ENCODE peak calls at places on chromosomes 2 and 18, in four cellular contexts. N, Z, V and L are unnamed samples.
A peak's percentile ranks its signal among the peaks of the same experiment; 100 is the strongest.

GRCh38 chr2:47230418-47230817 is 75.3 kb upstream of the STPG4 start:
- DNase-seq in N (no peak), Z (no peak), V (no peak), L (no peak)

GRCh38 chr2:226002438-226002837 is 602.9 kb downstream of the NYAP2 start:
- DNase-seq in N (no peak), Z (no peak), V (peak; percentile 58), L (no peak)

GRCh38 chr2:182581196-182581935 is 134.7 kb upstream of the DNAJC10 start:
- DNase-seq in N (no peak), Z (no peak), V (no peak), L (no peak)

GRCh38 chr2:84939426-84940087 is 31.4 kb upstream of the KCMF1 start:
- DNase-seq in N (no peak), Z (no peak), V (no peak), L (no peak)

GRCh38 chr18:22505136-22505535 is 87.4 kb upstream of the CTAGE1 start:
- DNase-seq in N (no peak), Z (no peak), V (no peak), L (peak; percentile 73)

GRCh38 chr2:234005126-234005525 is 45.4 kb upstream of the SPP2 start:
- DNase-seq in N (no peak), Z (no peak), V (no peak), L (no peak)

GRCh38 chr18:59382388-59382787 is 23.3 kb upstream of the LMAN1 start:
- DNase-seq in N (no peak), Z (no peak), V (no peak), L (no peak)

GRCh38 chr18:11047817-11048216 is 101.6 kb downstream of the PIEZO2 start:
- DNase-seq in N (no peak), Z (no peak), V (no peak), L (no peak)

GRCh38 chr2:135913726-135914365 is 37.6 kb upstream of the MCM6 start:
- DNase-seq in N (no peak), Z (peak; percentile 27), V (peak; percentile 40), L (peak; percentile 59)

GRCh38 chr2:68931799-68932198 is 20.9 kb downstream of the GKN2 start:
- DNase-seq in N (no peak), Z (no peak), V (no peak), L (no peak)

GRCh38 chr18:13878858-13879257 is 36.5 kb downstream of the MC2R start:
- DNase-seq in N (no peak), Z (no peak), V (no peak), L (no peak)

GRCh38 chr18:44079602-44080001 is 601.1 kb upstream of the SETBP1 start:
- DNase-seq in N (no peak), Z (no peak), V (peak; percentile 4), L (peak; percentile 57)

GRCh38 chr18:27845897-27846296 is 331.0 kb downstream of the CDH2 start:
- DNase-seq in N (no peak), Z (no peak), V (no peak), L (no peak)

GRCh38 chr2:239934571-239935171 is 90.5 kb downstream of the NDUFA10 start:
- DNase-seq in N (peak; percentile 25), Z (peak; percentile 55), V (peak; percentile 74), L (peak; percentile 40)

GRCh38 chr18:5890261-5890605 is 5.1 kb downstream of the TMEM200C start:
- DNase-seq in N (no peak), Z (no peak), V (peak; percentile 5), L (no peak)
- TF ChIP-seq EZH2 in N (no peak), Z (no peak), V (peak; percentile 14), L (no peak)

GRCh38 chr2:200756618-200757321 is 54.9 kb upstream of the BZW1 start:
- DNase-seq in N (no peak), Z (no peak), V (peak; percentile 95), L (peak; percentile 28)
- TF ChIP-seq POLR2A in N (no peak), Z (no peak), V (peak; percentile 50), L (no peak)

GRCh38 chr2:160920791-160921303 is 239.4 kb upstream of the TANK start:
- DNase-seq in N (no peak), Z (no peak), V (no peak), L (peak; percentile 44)

GRCh38 chr2:160920061-160920460 is 240.2 kb upstream of the TANK start:
- DNase-seq in N (no peak), Z (no peak), V (no peak), L (no peak)

GRCh38 chr2:160921401-160921964 is 238.7 kb upstream of the TANK start:
- DNase-seq in N (no peak), Z (no peak), V (no peak), L (no peak)

GRCh38 chr2:160917850-160918249 is 242.4 kb upstream of the TANK start:
- DNase-seq in N (no peak), Z (no peak), V (no peak), L (no peak)

DNA sequence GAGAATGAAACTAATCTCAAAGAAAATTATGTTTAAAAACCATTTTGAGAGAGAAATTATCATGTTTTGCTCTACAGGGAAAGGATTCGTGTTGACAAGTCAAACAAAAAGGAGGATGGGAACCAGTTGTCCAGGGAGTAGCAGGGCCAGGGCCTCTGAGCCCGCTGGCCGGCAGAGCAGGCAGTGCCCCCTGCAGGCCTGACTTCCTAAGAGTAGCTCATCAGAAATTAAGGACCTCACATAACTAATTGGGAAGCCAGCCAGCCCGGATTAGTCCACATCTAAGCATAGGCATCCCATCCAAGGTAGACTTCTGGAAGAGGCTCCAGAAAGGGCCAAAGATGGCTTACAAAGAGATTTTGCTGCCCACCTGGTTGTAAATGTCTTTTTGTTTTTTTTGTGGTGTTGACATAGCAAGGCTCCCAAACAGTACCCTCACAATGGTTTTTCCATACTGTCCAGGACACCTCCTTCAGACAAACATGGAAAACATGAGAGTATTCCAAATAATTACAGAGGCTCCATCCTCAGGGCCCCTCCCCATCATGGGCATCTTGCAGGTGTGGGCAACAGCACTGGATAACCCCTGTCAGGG is 241.2 kb upstream of the TANK start:
- DNase-seq in N (peak; percentile 58), Z (no peak), V (peak; percentile 37), L (peak; percentile 68)
- TF ChIP-seq JUN in N (no peak), Z (no peak), V (no peak), L (no peak)

DNA sequence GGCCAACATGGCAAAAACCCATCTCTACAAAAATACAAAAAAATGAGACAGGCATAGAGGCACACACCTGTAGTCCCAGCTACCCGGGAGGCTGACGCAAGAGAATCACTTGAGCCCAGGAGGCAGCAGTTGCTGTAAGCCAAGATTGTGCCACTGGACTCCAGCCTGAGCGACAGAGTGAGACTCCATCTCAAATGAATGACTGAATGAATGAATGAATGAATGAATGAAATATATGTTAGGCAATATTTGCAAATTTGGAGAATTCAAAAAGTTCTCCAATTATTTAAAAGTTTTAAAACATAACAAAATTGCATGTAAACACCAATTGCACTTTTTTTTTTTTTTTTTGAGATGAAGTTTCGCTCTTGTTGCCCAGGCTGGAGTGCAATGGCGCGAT is 61.7 kb downstream of the STRN start:
- DNase-seq in N (no peak), Z (no peak), V (no peak), L (no peak)
- TF ChIP-seq EZH2 in N (no peak), Z (no peak), V (no peak), L (no peak)

DNA sequence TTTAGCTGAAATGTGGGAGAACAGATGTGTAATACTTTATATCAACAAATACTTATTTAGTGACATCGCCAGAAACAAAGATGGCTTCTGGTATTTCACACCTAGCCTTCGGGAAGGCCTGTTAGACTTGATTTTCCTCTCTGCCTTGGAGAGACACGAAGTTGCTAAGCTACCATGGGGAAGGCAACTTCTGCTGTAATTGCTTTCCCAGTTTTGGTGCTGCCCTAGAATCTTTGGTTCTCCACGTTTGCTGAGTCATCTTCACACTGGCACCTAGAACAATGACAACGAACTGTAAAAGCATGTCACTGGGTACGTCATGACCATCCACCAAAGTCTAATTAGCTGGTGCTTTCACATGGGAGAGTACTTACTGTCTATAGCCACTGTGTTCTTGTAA is 58.7 kb upstream of the ACTR3 start:
- DNase-seq in N (no peak), Z (no peak), V (no peak), L (no peak)
- TF ChIP-seq POLR2A in N (no peak), Z (no peak), V (no peak), L (no peak)

DNA sequence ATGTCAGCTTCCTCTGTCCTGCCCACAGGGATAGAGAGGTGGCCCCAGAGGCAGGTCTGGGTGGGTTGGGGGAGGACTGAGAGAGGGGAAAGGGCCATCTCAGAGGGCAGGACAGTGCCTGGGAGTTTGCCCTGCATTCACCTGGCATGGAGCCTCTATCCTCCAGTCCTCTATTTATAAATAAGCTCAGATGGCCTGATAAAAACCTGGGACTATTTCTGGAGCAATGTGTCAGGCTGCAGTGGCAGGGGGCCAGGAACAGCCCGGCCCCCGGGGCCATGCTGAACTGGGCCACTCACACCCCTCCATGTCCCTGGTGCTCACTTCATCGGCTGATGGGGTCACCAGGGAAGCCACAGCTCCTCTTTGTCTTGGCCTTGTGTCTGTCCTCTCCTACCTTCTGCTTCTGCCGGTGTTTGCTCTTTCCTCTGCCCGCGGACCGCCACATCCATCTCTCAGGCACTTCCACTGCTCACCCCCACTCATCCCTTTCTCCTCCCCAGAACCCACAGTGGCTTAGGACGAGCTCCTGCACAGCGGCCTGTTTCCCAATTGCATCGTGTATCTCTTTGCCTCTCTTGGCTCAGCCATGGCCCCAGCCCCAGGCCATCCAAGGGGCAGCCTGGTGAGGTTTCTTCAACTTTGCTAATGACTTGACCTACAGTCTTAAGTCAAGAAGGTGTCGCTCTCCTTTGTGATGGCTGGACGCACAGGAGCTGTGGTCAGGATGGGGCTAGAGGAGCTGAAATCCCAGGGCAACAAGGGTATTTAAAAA is 38.8 kb downstream of the SCTR start:
- DNase-seq in N (no peak), Z (no peak), V (no peak), L (no peak)
- TF ChIP-seq JUN in N (no peak), Z (no peak), V (no peak), L (no peak)

DNA sequence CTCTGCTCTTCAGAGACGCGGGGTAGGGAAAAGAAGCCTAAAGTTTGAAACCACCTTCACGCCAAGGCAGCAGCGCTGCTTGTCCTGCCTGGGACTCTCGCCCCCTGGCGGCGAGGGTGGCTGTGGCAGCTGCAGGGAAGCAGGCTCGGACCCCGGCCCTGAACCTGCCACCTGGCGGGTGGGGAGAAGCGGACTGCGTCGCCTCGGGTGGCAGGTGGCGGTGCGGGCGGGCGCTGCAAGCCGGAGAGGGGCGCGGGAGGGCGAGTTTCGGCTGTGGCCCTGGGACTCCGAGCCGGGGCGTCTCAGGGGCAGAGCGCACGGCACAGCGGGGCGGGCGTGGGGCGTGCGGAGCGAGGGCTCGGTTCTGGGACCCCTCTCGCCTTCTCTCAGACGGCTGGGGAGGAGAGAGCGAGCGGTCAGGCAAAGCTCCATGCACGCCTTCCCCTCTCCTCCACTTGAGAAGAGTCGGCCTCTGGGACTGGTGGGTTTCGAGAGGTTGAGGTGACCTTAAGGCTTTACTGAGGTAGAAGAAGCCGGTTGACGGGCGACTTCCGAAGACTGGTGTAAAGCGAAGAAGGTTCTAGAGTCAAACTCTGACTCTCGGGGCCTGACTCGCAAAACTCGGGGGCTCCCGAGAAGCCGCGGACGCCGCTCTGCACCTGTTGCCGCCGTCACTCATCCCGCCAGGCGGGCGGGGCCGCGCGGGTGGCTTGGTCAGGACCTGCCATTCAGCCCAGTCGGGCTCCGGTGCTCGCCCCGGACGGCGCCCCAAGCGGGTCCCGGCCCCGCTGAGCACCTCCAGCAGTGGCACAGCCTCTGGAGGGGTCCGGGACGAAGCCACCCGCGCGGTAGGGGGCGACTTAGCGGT is 1.1 kb upstream of the BOLL start:
- DNase-seq in N (peak; percentile 70), Z (no peak), V (no peak), L (no peak)
- TF ChIP-seq EZH2 in N (peak; percentile 25), Z (no peak), V (no peak), L (peak; percentile 52)